ENCODE peak calls at places on chromosome 10, in ten cellular contexts. J is GM13977; U is OCI-LY7; V is keratinocyte; I is nephron progenitor cell; Z is MCF 10A; E is CD4-positive, alpha-beta T cell; M is fibroblast of mammary gland; W is mesothelial cell of epicardium; G is GM20000. A is an unnamed sample.

GRCh38 chr10:122019414-122019975 is 30.5 kb downstream of the TACC2 start:
- DNase-seq in J (no peak), U (no peak), V (peak), I (peak), Z (peak), E (no peak), M (no peak), W (no peak), G (no peak), A (no peak)

GRCh38 chr10:45457487-45457886 is 83.5 kb downstream of the ALOX5 start:
- DNase-seq in J (no peak), U (no peak), V (no peak), I (no peak), Z (no peak), E (no peak), M (no peak), W (no peak), G (no peak), A (no peak)

GRCh38 chr10:124049484-124049883 is 43.9 kb downstream of the CHST15 start:
- DNase-seq in J (no peak), U (no peak), V (peak), I (no peak), Z (peak), E (no peak), M (peak), W (no peak), G (no peak), A (no peak)

GRCh38 chr10:49612513-49613159 is 1.2 kb upstream of the CHAT start:
- DNase-seq in J (peak), U (no peak), V (no peak), I (peak), Z (no peak), E (no peak), M (no peak), W (no peak), G (peak), A (peak)

GRCh38 chr10:11113156-11113555 is 95.5 kb downstream of the CELF2 start:
- DNase-seq in J (peak), U (peak), V (no peak), I (no peak), Z (no peak), E (peak), M (no peak), W (no peak), G (peak), A (no peak)

GRCh38 chr10:122236690-122237306 is 34.3 kb upstream of the BTBD16 start:
- DNase-seq in J (no peak), U (no peak), V (no peak), I (no peak), Z (no peak), E (no peak), M (no peak), W (no peak), G (no peak), A (no peak)

GRCh38 chr10:24214762-24215161 is 5.8 kb downstream of the KIAA1217 start:
- DNase-seq in J (no peak), U (no peak), V (no peak), I (no peak), Z (no peak), E (no peak), M (no peak), W (no peak), G (no peak), A (no peak)

GRCh38 chr10:51224610-51225230 is 150.4 kb downstream of the PRKG1 start:
- DNase-seq in J (no peak), U (no peak), V (no peak), I (no peak), Z (no peak), E (no peak), M (peak), W (no peak), G (no peak), A (no peak)

GRCh38 chr10:93762979-93763391 is 5.2 kb downstream of the LGI1 start:
- DNase-seq in J (peak), U (no peak), V (no peak), I (no peak), Z (no peak), E (no peak), M (no peak), W (no peak), G (peak), A (no peak)

GRCh38 chr10:24965051-24965450 is 12.6 kb upstream of the PRTFDC1 start:
- DNase-seq in J (no peak), U (no peak), V (no peak), I (no peak), Z (no peak), E (no peak), M (no peak), W (no peak), G (no peak), A (no peak)

GRCh38 chr10:117413928-117414618 is 38.8 kb upstream of the PDZD8 start:
- DNase-seq in J (no peak), U (no peak), V (peak), I (no peak), Z (peak), E (no peak), M (peak), W (no peak), G (no peak), A (no peak)

GRCh38 chr10:131747251-131747650 is 153.6 kb upstream of the PPP2R2D start:
- DNase-seq in J (no peak), U (no peak), V (no peak), I (no peak), Z (no peak), E (no peak), M (no peak), W (no peak), G (no peak), A (peak)

GRCh38 chr10:70145166-70145665 is 1.3 kb downstream of the TYSND1 start:
- DNase-seq in J (no peak), U (no peak), V (no peak), I (no peak), Z (peak), E (no peak), M (peak), W (no peak), G (no peak), A (no peak)

GRCh38 chr10:60662917-60663614 is 115.2 kb upstream of the CDK1 start:
- DNase-seq in J (no peak), U (no peak), V (no peak), I (no peak), Z (no peak), E (no peak), M (no peak), W (no peak), G (no peak), A (no peak)
- TF ChIP-seq CTCF in J (no peak), U (no peak), V (no peak), I (no peak), Z (no peak), E (no peak), M (no peak), W (no peak), G (no peak), A (no peak)

GRCh38 chr10:128215733-128216132 is 89.5 kb upstream of the MKI67 start:
- DNase-seq in J (no peak), U (no peak), V (no peak), I (no peak), Z (no peak), E (no peak), M (no peak), W (no peak), G (no peak), A (no peak)

GRCh38 chr10:128211064-128211504 is 84.9 kb upstream of the MKI67 start:
- DNase-seq in J (no peak), U (no peak), V (no peak), I (no peak), Z (no peak), E (no peak), M (no peak), W (no peak), G (peak), A (no peak)

GRCh38 chr10:128209862-128210214 is 83.6 kb upstream of the MKI67 start:
- DNase-seq in J (no peak), U (no peak), V (no peak), I (no peak), Z (no peak), E (no peak), M (no peak), W (no peak), G (no peak), A (no peak)

GRCh38 chr10:128210215-128211063 is 84.2 kb upstream of the MKI67 start:
- DNase-seq in J (peak), U (no peak), V (no peak), I (peak), Z (peak), E (peak), M (peak), W (peak), G (peak), A (peak)

GRCh38 chr10:128211953-128212727 is 85.9 kb upstream of the MKI67 start:
- DNase-seq in J (peak), U (peak), V (peak), I (peak), Z (peak), E (peak), M (peak), W (peak), G (peak), A (peak)
- TF ChIP-seq CTCF in J (peak), U (peak), V (peak), I (peak), Z (peak), E (peak), M (peak), W (peak), G (peak), A (peak)

GRCh38 chr10:91745086-91745831 is 53.0 kb upstream of the TNKS2 start:
- DNase-seq in J (no peak), U (no peak), V (no peak), I (peak), Z (peak), E (no peak), M (peak), W (no peak), G (no peak), A (no peak)
- TF ChIP-seq CTCF in J (peak), U (no peak), V (peak), I (peak), Z (peak), E (no peak), M (peak), W (no peak), G (peak), A (no peak)

DNA sequence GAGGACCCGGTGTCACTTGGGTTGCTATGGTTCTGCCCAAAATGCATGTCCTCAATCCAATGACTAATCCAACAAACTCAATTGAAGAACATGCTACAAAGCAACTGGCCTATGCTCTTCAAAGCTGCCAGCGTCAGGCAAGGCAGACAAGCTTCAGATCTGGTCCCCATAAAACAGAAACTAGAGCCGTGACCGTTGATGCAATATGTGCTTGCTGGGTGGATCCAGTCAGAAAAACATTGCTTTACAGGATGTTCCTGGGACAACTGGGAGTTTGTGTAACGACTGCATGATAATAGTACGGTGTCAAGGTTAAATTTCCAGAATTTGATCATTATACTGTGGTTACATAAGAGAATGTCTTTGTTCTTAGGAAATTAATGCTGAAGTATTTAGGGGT is 120.7 kb upstream of the CTBP2 start:
- DNase-seq in J (no peak), U (no peak), V (no peak), I (no peak), Z (no peak), E (no peak), M (no peak), W (no peak), G (no peak), A (no peak)
- TF ChIP-seq CTCF in J (no peak), U (no peak), V (no peak), I (no peak), Z (no peak), E (no peak), M (no peak), W (no peak), G (no peak), A (no peak)